ENCODE peak calls at places on chromosomes 13 and 19, in seven cellular contexts. N is mucosa of descending colon, R is IMR-90, E is tibial artery, Q is astrocyte of the spinal cord, A is heart right ventricle, D is PC-3. J is an unnamed sample.

GRCh38 chr13:46170687-46171086 is 11.3 kb downstream of the LCP1 start:
- DNase-seq in N (no peak), R (no peak), E (no peak), Q (no peak), A (no peak), D (no peak), J (peak; percentile 11)

GRCh38 chr13:99651016-99651415 is 149.7 kb downstream of the TM9SF2 start:
- DNase-seq in N (no peak), R (no peak), E (no peak), Q (no peak), A (no peak), D (no peak), J (no peak)

GRCh38 chr19:49142866-49143335 is 12.3 kb downstream of the HRC start:
- DNase-seq in N (peak; percentile 89), R (peak; percentile 89), E (peak; percentile 87), Q (peak; percentile 90), A (peak; percentile 90), D (peak; percentile 88), J (peak; percentile 86)

GRCh38 chr13:77430377-77430951 is 103.6 kb upstream of the MYCBP2 start:
- DNase-seq in N (no peak), R (no peak), E (no peak), Q (no peak), A (no peak), D (no peak), J (no peak)

GRCh38 chr19:5113101-5113557 is 144.2 kb downstream of the KDM4B start:
- DNase-seq in N (no peak), R (peak; percentile 64), E (no peak), Q (peak; percentile 78), A (no peak), D (no peak), J (peak; percentile 55)

GRCh38 chr13:112603641-112604220 is 15.8 kb upstream of the TUBGCP3 start:
- DNase-seq in N (no peak), R (peak; percentile 31), E (no peak), Q (peak; percentile 31), A (no peak), D (peak; percentile 10), J (no peak)

GRCh38 chr13:114249062-114249461 is 14.4 kb downstream of the CDC16 start:
- DNase-seq in N (no peak), R (no peak), E (no peak), Q (no peak), A (no peak), D (no peak), J (no peak)

GRCh38 chr13:51422484-51422883 is 30.4 kb downstream of the INTS6 start:
- DNase-seq in N (no peak), R (no peak), E (no peak), Q (no peak), A (no peak), D (no peak), J (no peak)

GRCh38 chr13:98773053-98773452 is 20.6 kb upstream of the SLC15A1 start:
- DNase-seq in N (no peak), R (no peak), E (no peak), Q (no peak), A (no peak), D (no peak), J (no peak)

GRCh38 chr19:6588508-6589345 is 2.2 kb downstream of the CD70 start:
- DNase-seq in N (no peak), R (no peak), E (no peak), Q (no peak), A (no peak), D (no peak), J (no peak)
- H3K4me3 ChIP-seq in N (no peak overlapping the region), R (no peak overlapping the region), E (no peak overlapping the region), Q (peak overlapping the region; percentile 5), A (no peak overlapping the region), D (no peak overlapping the region), J (no peak overlapping the region)

GRCh38 chr19:42546831-42547500 is 18.7 kb upstream of the CEACAM1 start:
- DNase-seq in N (no peak), R (no peak), E (no peak), Q (no peak), A (no peak), D (no peak), J (no peak)

GRCh38 chr19:42544146-42544545 is 15.9 kb upstream of the CEACAM1 start:
- DNase-seq in N (peak; percentile 17), R (no peak), E (no peak), Q (no peak), A (no peak), D (peak; percentile 70), J (no peak)

GRCh38 chr19:42540071-42540553 is 11.8 kb upstream of the CEACAM1 start:
- DNase-seq in N (peak; percentile 25), R (no peak), E (no peak), Q (peak; percentile 6), A (no peak), D (no peak), J (no peak)

GRCh38 chr19:42538841-42539709 is 10.8 kb upstream of the CEACAM1 start:
- DNase-seq in N (no peak), R (no peak), E (no peak), Q (no peak), A (no peak), D (no peak), J (no peak)

DNA sequence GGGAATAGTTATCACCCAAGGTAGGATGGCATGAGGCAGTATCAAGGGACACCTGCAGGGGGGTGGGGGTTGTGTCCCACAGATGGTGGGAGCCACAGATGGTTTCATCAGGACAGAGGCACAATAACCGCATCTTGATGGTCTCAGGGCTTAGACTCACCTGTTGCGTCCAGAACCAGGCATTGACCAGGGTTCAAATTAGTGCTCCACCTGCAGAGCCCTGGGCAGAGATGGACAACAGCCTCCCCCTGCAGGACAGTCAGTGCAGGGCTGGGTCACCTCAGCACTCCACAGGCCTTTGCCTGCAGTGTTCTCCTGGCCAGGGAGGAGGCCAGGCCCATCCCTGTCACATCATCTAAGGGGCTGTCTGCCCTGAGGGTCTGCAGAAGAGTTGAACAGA is 14.5 kb upstream of the CEACAM1 start:
- DNase-seq in N (peak; percentile 9), R (no peak), E (no peak), Q (no peak), A (no peak), D (no peak), J (no peak)
- TF ChIP-seq CTCF in N (no peak), R (no peak), E (no peak), Q (no peak), A (no peak), D (no peak), J (no peak)

GRCh38 chr13:30153871-30154426 is 153.4 kb downstream of the KATNAL1 start:
- DNase-seq in N (no peak), R (peak; percentile 31), E (no peak), Q (peak; percentile 28), A (no peak), D (no peak), J (no peak)
- H3K4me3 ChIP-seq in N (no peak overlapping the region), R (no peak overlapping the region), E (no peak overlapping the region), Q (no peak overlapping the region), A (no peak overlapping the region), D (no peak overlapping the region), J (no peak overlapping the region)

DNA sequence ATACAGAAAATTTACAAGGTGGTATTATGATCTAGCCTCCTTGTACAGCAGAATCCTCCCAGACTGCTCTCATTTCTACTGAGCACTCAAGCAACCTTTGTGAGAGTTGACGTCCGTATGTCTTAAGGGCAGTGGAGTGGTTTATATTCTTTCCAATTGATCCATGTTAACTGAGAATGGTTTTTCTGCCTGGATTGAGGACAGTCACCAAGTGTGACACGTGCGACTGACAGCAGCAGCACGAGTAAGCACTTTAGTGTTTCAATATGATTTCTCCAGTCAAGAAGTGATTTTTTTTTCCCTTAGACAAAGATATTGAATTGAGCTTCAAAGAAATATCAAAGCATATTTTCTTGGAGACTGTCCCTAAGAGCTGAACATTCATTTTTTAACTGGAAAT is 901.6 kb downstream of the PCDH9 start:
- DNase-seq in N (no peak), R (no peak), E (no peak), Q (no peak), A (no peak), D (no peak), J (no peak)
- TF ChIP-seq CTCF in N (no peak), R (no peak), E (no peak), Q (no peak), A (no peak), D (no peak), J (no peak)

DNA sequence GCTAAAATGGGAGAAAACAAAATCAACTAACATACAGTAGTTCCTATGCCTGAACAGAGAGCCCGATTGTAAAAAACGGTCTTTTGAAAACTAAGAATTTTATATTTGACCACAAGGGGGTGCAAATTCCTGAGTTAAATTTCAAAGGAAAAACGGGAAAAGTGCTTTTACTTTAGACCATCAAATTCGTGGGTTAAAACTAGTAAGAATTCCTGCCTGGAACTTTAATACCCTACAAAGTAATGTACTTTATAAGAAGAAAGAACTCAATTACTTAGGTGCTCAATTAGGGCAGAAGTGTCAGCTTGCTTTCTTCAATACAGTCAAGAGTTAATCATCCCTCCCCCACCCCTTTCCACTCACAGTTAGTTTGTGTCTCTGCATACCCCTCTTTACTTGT is 69.8 kb downstream of the KCNRG start:
- DNase-seq in N (no peak), R (peak; percentile 47), E (no peak), Q (peak; percentile 70), A (no peak), D (peak; percentile 66), J (peak; percentile 59)
- H3K4me3 ChIP-seq in N (no peak overlapping the region), R (peak overlapping the region; percentile 39), E (no peak overlapping the region), Q (peak overlapping the region; percentile 6), A (no peak overlapping the region), D (peak overlapping the region; percentile 95), J (peak overlapping the region; percentile 20)